ENCODE peak calls at places on chromosomes 3 and 15, in six cellular contexts. T, K, F, P, W and O are unnamed samples.

GRCh38 chr3:71050133-71050520 is 533.4 kb downstream of the FOXP1 start:
- DNase-seq in T (no peak), K (no peak), F (no peak), P (no peak), W (peak), O (no peak)

GRCh38 chr15:35281515-35281914 is 196.4 kb upstream of the NANOGP8 start:
- DNase-seq in T (no peak), K (no peak), F (no peak), P (no peak), W (peak), O (no peak)

GRCh38 chr3:4401441-4401840 is 65.6 kb downstream of the SUMF1 start:
- DNase-seq in T (no peak), K (no peak), F (no peak), P (no peak), W (peak), O (no peak)

GRCh38 chr3:154310840-154311239 is 13.4 kb downstream of the DHX36 start:
- DNase-seq in T (no peak), K (no peak), F (no peak), P (no peak), W (peak), O (no peak)

GRCh38 chr15:89649716-89650115 is 5.6 kb downstream of the KIF7 start:
- DNase-seq in T (peak), K (no peak), F (no peak), P (no peak), W (no peak), O (no peak)

GRCh38 chr15:92693922-92694331 is 38.4 kb upstream of the FAM174B start:
- DNase-seq in T (no peak), K (no peak), F (no peak), P (peak), W (no peak), O (no peak)

GRCh38 chr3:66819993-66820501 is 178.1 kb upstream of the KBTBD8 start:
- DNase-seq in T (no peak), K (no peak), F (no peak), P (no peak), W (no peak), O (no peak)

GRCh38 chr15:36133686-36134085 is 445.7 kb upstream of the CDIN1 start:
- DNase-seq in T (no peak), K (no peak), F (no peak), P (no peak), W (peak), O (no peak)

GRCh38 chr15:100111103-100112060 is 230.4 kb downstream of the ADAMTS17 start:
- DNase-seq in T (peak), K (no peak), F (no peak), P (peak), W (peak), O (peak)

GRCh38 chr3:184284696-184285095 is 8.9 kb downstream of the ECE2 start:
- DNase-seq in T (no peak), K (no peak), F (peak), P (peak), W (peak), O (no peak)

GRCh38 chr3:139198929-139199328 is 144.9 kb upstream of the MRPS22 start:
- DNase-seq in T (no peak), K (no peak), F (no peak), P (no peak), W (peak), O (no peak)

GRCh38 chr3:33538678-33539339 is 98.6 kb upstream of the UBP1 start:
- DNase-seq in T (no peak), K (no peak), F (no peak), P (no peak), W (no peak), O (no peak)

GRCh38 chr3:9625656-9626055 is 23.6 kb upstream of the MTMR14 start:
- DNase-seq in T (no peak), K (no peak), F (no peak), P (no peak), W (no peak), O (no peak)

GRCh38 chr15:92595506-92596337 is 59.9 kb downstream of the FAM174B start:
- DNase-seq in T (peak), K (no peak), F (no peak), P (no peak), W (no peak), O (no peak)

GRCh38 chr3:44596631-44597030 is 11.9 kb downstream of the ZNF660 start:
- DNase-seq in T (no peak), K (no peak), F (no peak), P (no peak), W (no peak), O (no peak)

GRCh38 chr3:119630562-119631329 is 29.6 kb downstream of the POPDC2 start:
- DNase-seq in T (no peak), K (no peak), F (no peak), P (no peak), W (peak), O (no peak)

GRCh38 chr3:129052675-129053074 is 7.9 kb upstream of the GP9 start:
- DNase-seq in T (no peak), K (no peak), F (peak), P (no peak), W (no peak), O (peak)

GRCh38 chr15:101053261-101053660 is 134.1 kb downstream of the LRRK1 start:
- DNase-seq in T (no peak), K (no peak), F (no peak), P (no peak), W (no peak), O (no peak)

GRCh38 chr3:39108309-39108708 is 829 bp downstream of the TTC21A start:
- DNase-seq in T (no peak), K (no peak), F (no peak), P (peak), W (no peak), O (peak)

GRCh38 chr3:14962762-14963161 is 15.4 kb downstream of the NR2C2 start:
- DNase-seq in T (no peak), K (no peak), F (no peak), P (no peak), W (peak), O (no peak)

GRCh38 chr3:143652118-143652517 is 196.2 kb downstream of the SLC9A9 start:
- DNase-seq in T (no peak), K (no peak), F (no peak), P (no peak), W (no peak), O (no peak)

GRCh38 chr15:60396964-60397771 is 618 bp downstream of the ANXA2 start:
- DNase-seq in T (peak), K (no peak), F (no peak), P (peak), W (no peak), O (peak)